ENCODE peak calls at places on chromosomes 13 and 19, in five cellular contexts. One of them, this sample, is unnamed.
A peak's percentile ranks its signal among the peaks of the same experiment; 100 is the strongest.

GRCh38 chr19:19444694-19445155 is 39.2 kb downstream of the GATAD2A start:
- DNase-seq in tibial nerve: no peak
- DNase-seq in naive thymus-derived CD8-positive, alpha-beta T cell: no peak
- DNase-seq in mucosa of gallbladder: no peak
- DNase-seq in T-helper 9 cell: no peak
- DNase-seq in this sample: no peak

GRCh38 chr19:39398297-39398864 is 7.2 kb downstream of the MED29 start:
- DNase-seq in tibial nerve: peak; percentile 57
- DNase-seq in naive thymus-derived CD8-positive, alpha-beta T cell: no peak
- DNase-seq in T-helper 9 cell: no peak
- DNase-seq in mucosa of gallbladder: peak; percentile 66
- DNase-seq in this sample: no peak

GRCh38 chr19:47813304-47813994 is 8.3 kb upstream of the CRX start:
- DNase-seq in T-helper 9 cell: peak; percentile 84
- DNase-seq in tibial nerve: peak; percentile 30
- DNase-seq in mucosa of gallbladder: peak; percentile 52
- DNase-seq in naive thymus-derived CD8-positive, alpha-beta T cell: peak; percentile 81
- DNase-seq in this sample: peak; percentile 67

GRCh38 chr19:39502640-39503417 is 4.1 kb downstream of the DLL3 start:
- DNase-seq in tibial nerve: no peak
- DNase-seq in naive thymus-derived CD8-positive, alpha-beta T cell: peak; percentile 86
- DNase-seq in T-helper 9 cell: peak; percentile 71
- DNase-seq in mucosa of gallbladder: peak; percentile 52
- DNase-seq in this sample: peak; percentile 71

GRCh38 chr13:75279834-75280369 is 202.1 kb downstream of the TBC1D4 start:
- DNase-seq in T-helper 9 cell: no peak
- DNase-seq in naive thymus-derived CD8-positive, alpha-beta T cell: no peak
- DNase-seq in tibial nerve: no peak
- DNase-seq in mucosa of gallbladder: no peak
- DNase-seq in this sample: no peak

GRCh38 chr13:51782026-51782710 is 21.8 kb downstream of the DHRS12 start:
- DNase-seq in mucosa of gallbladder: no peak
- DNase-seq in T-helper 9 cell: no peak
- DNase-seq in naive thymus-derived CD8-positive, alpha-beta T cell: no peak
- DNase-seq in tibial nerve: no peak
- DNase-seq in this sample: no peak

GRCh38 chr19:38564981-38565685 is 52.6 kb downstream of the MAP4K1 start:
- DNase-seq in T-helper 9 cell: no peak
- DNase-seq in tibial nerve: no peak
- DNase-seq in naive thymus-derived CD8-positive, alpha-beta T cell: no peak
- DNase-seq in mucosa of gallbladder: no peak
- DNase-seq in this sample: no peak

GRCh38 chr19:15640294-15640903 is at the start of gene CYP4F3:
- DNase-seq in mucosa of gallbladder: peak; percentile 94
- DNase-seq in naive thymus-derived CD8-positive, alpha-beta T cell: no peak
- DNase-seq in T-helper 9 cell: no peak
- DNase-seq in tibial nerve: peak; percentile 62
- DNase-seq in this sample: no peak

GRCh38 chr19:53959176-53959757 is 3.5 kb upstream of the CACNG8 start:
- DNase-seq in tibial nerve: no peak
- DNase-seq in naive thymus-derived CD8-positive, alpha-beta T cell: no peak
- DNase-seq in mucosa of gallbladder: no peak
- DNase-seq in T-helper 9 cell: no peak
- DNase-seq in this sample: no peak

GRCh38 chr13:44307255-44307654 is 66.4 kb upstream of the SERP2 start:
- DNase-seq in T-helper 9 cell: no peak
- DNase-seq in mucosa of gallbladder: no peak
- DNase-seq in naive thymus-derived CD8-positive, alpha-beta T cell: no peak
- DNase-seq in tibial nerve: no peak
- DNase-seq in this sample: no peak

GRCh38 chr19:485583-486236 is 10.6 kb upstream of the MADCAM1 start:
- DNase-seq in tibial nerve: peak; percentile 53
- DNase-seq in T-helper 9 cell: no peak
- DNase-seq in mucosa of gallbladder: peak; percentile 70
- DNase-seq in naive thymus-derived CD8-positive, alpha-beta T cell: no peak
- DNase-seq in this sample: no peak

GRCh38 chr13:48531416-48532145 is 1.3 kb downstream of the RCBTB2 start:
- DNase-seq in tibial nerve: no peak
- DNase-seq in mucosa of gallbladder: no peak
- DNase-seq in naive thymus-derived CD8-positive, alpha-beta T cell: no peak
- DNase-seq in T-helper 9 cell: no peak
- DNase-seq in this sample: no peak

GRCh38 chr19:44552324-44552723 is 22.8 kb upstream of the CEACAM20 start:
- DNase-seq in tibial nerve: no peak
- DNase-seq in T-helper 9 cell: no peak
- DNase-seq in naive thymus-derived CD8-positive, alpha-beta T cell: no peak
- DNase-seq in mucosa of gallbladder: no peak
- DNase-seq in this sample: no peak

GRCh38 chr13:91133941-91134772 is 213.3 kb upstream of the MIR17HG start:
- DNase-seq in mucosa of gallbladder: peak; percentile 66
- DNase-seq in tibial nerve: no peak
- DNase-seq in T-helper 9 cell: peak; percentile 3
- DNase-seq in naive thymus-derived CD8-positive, alpha-beta T cell: no peak
- DNase-seq in this sample: no peak

GRCh38 chr13:76903544-76904162 is 17.4 kb upstream of the KCTD12 start:
- DNase-seq in naive thymus-derived CD8-positive, alpha-beta T cell: peak; percentile 28
- DNase-seq in T-helper 9 cell: peak; percentile 45
- DNase-seq in tibial nerve: peak; percentile 50
- DNase-seq in mucosa of gallbladder: peak; percentile 68
- DNase-seq in this sample: peak; percentile 27

GRCh38 chr19:49390978-49391304 is 2.9 kb downstream of the KASH5 start:
- DNase-seq in T-helper 9 cell: no peak
- DNase-seq in naive thymus-derived CD8-positive, alpha-beta T cell: no peak
- DNase-seq in mucosa of gallbladder: no peak
- DNase-seq in tibial nerve: no peak
- DNase-seq in this sample: no peak

GRCh38 chr19:44824758-44825157 is 15.9 kb downstream of the BCAM start:
- DNase-seq in naive thymus-derived CD8-positive, alpha-beta T cell: no peak
- DNase-seq in T-helper 9 cell: no peak
- DNase-seq in mucosa of gallbladder: no peak
- DNase-seq in tibial nerve: no peak
- DNase-seq in this sample: no peak

GRCh38 chr13:102702965-102703720 is 8.3 kb upstream of the METTL21C start:
- DNase-seq in naive thymus-derived CD8-positive, alpha-beta T cell: no peak
- DNase-seq in tibial nerve: no peak
- DNase-seq in mucosa of gallbladder: no peak
- DNase-seq in T-helper 9 cell: no peak
- DNase-seq in this sample: no peak

GRCh38 chr19:49672131-49672919 is 4.7 kb upstream of the PRMT1 start:
- DNase-seq in tibial nerve: peak; percentile 40
- DNase-seq in naive thymus-derived CD8-positive, alpha-beta T cell: peak; percentile 73
- DNase-seq in mucosa of gallbladder: peak; percentile 77
- DNase-seq in T-helper 9 cell: peak; percentile 71
- DNase-seq in this sample: peak; percentile 71

This sample was measured in T-helper 17 cell.